ENCODE peak calls at places on chromosomes 6 and 20, in eight cellular contexts. B, V, C, J, P, H, Z and Q are unnamed samples. For H3K27me3, the result is how much of the 10 kb centered on the place peaks cover.

GRCh38 chr6:71248306-71248705 is 40.3 kb upstream of the OGFRL1 start:
- DNase-seq in H (no peak), B (peak), P (no peak), J (no peak), Z (no peak), C (peak), V (no peak), Q (no peak)

GRCh38 chr20:43515628-43516027 is 8.1 kb downstream of the L3MBTL1 start:
- DNase-seq in V (no peak), H (no peak), J (no peak), B (no peak), Z (no peak), C (no peak), P (no peak), Q (no peak)

GRCh38 chr6:112037783-112038216 is 16.1 kb upstream of the CCN6 start:
- DNase-seq in Z (peak), B (peak), H (no peak), C (peak), P (no peak), J (peak), V (peak), Q (peak)

GRCh38 chr6:139165324-139165723 is 30.4 kb downstream of the HECA start:
- DNase-seq in P (no peak), J (no peak), Z (no peak), B (no peak), C (no peak), V (no peak), H (no peak), Q (no peak)

GRCh38 chr6:13624871-13625288 is 9.7 kb downstream of the NOL7 start:
- DNase-seq in B (peak), H (peak), J (no peak), P (no peak), Z (no peak), V (no peak), C (peak), Q (no peak)

GRCh38 chr6:143333749-143334520 is 116.6 kb downstream of the ADAT2 start:
- DNase-seq in B (no peak), J (no peak), P (no peak), C (peak), V (no peak), H (no peak), Z (no peak), Q (no peak)

GRCh38 chr6:148451690-148452089 is 109.1 kb downstream of the SASH1 start:
- DNase-seq in P (no peak), B (no peak), V (no peak), H (peak), J (no peak), C (no peak), Z (no peak), Q (no peak)

GRCh38 chr6:157648561-157648960 is 174.5 kb upstream of the SNX9 start:
- DNase-seq in Z (no peak), J (no peak), P (peak), V (no peak), B (peak), H (no peak), C (peak), Q (no peak)

GRCh38 chr6:42017021-42017643 is 33.2 kb upstream of the TAF8 start:
- DNase-seq in B (peak), C (peak), Z (no peak), V (no peak), P (no peak), J (no peak), H (no peak), Q (no peak)

GRCh38 chr6:67888886-67889681 is 746.0 kb upstream of the ADGRB3 start:
- DNase-seq in C (no peak), Z (no peak), B (no peak), J (no peak), V (no peak), P (no peak), H (no peak), Q (no peak)

GRCh38 chr6:105759946-105760345 is 326.2 kb upstream of the PRDM1 start:
- DNase-seq in B (peak), Z (no peak), H (no peak), V (no peak), J (no peak), P (no peak), C (peak), Q (peak)

DNA sequence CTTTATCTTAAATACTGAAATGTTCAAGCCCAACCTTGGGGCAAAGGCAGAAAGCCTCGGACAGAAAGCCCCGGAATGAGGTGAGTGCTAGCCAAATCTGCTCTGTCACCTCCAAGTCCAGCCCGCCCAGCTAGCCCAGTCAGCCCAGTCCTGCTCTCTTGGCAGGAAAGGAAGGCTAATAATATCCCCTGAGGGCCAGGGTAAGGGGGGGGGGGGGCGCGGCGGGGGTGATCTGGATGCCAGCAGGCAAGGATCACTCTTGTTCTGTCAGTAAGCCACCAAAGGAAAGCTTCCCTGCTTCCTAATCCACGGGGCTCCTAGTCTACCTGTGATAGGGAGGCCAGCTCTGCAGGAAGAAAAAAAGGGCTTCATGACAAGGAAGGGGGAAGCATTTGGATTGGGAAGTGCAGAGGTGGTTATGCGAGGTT is 1.1 kb downstream of the NDRG3 start:
- DNase-seq in J (peak), H (no peak), B (peak), Z (peak), V (peak), P (no peak), C (peak), Q (no peak)
- H3K4me3 ChIP-seq in J (peak), H (no peak), B (peak), Z (peak), V (peak), P (peak), C (peak), Q (no peak)

DNA sequence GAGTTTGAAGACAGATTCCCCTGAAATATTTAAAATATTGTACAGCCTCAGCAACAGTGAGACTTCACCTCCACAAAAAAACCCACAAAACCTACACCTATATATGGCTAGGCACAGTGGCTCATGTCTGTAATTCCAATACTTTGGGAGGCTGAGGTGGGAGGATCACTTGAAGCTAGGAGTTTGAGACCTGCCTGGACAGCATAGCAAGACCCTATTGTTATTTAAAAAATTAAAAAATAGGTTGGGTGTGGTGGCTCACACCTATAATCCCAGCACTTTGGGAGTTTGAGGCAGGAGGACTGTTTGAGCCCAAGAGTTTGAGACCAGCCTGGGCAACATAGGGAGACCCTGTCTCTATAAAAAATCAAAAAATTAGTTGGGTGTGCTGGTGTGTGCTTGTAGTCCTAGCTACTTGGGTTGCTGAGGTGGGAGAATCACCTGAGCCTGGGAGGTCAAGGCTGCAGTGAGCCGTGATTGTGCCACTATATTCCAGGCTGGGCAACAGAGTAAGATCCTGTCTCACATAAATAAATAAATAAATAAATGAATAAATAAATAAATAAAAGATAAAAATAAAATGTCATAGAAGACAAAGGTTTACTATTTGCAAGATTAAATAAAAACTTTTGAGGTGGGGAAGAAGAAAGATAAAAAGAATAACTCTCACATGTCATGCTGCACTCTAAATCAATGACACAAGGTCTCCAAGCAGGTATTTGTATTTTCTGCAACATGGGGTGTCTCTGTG is 51.1 kb downstream of the RARS2 start:
- DNase-seq in V (no peak), J (no peak), C (no peak), B (no peak), P (no peak), H (no peak), Z (no peak), Q (no peak)
- H3K27ac ChIP-seq in V (no peak), J (no peak), C (no peak), B (no peak), P (no peak), H (no peak), Z (no peak), Q (no peak)

GRCh38 chr20:9507544-9508239 is 6.7 kb upstream of the LAMP5 start:
- DNase-seq in V (no peak), P (no peak), B (no peak), J (no peak), C (no peak), H (no peak), Z (no peak), Q (no peak)
- H3K27me3 ChIP-seq in V (under half), P (half or more), B (half or more), J (half or more), C (half or more), H (under half), Z (under half), Q (under half)

GRCh38 chr20:46035253-46035652 is 6.2 kb downstream of the SLC12A5 start:
- DNase-seq in V (no peak), B (no peak), C (no peak), Z (no peak), H (no peak), J (no peak), P (no peak), Q (no peak)

GRCh38 chr20:46036370-46036769 is 7.4 kb downstream of the SLC12A5 start:
- DNase-seq in P (no peak), C (no peak), H (no peak), Z (no peak), V (no peak), B (no peak), J (no peak), Q (no peak)

GRCh38 chr20:46035713-46036112 is 6.7 kb downstream of the SLC12A5 start:
- DNase-seq in Z (no peak), H (no peak), P (no peak), V (no peak), J (no peak), B (no peak), C (no peak), Q (no peak)

GRCh38 chr20:46034039-46034438 is 5.0 kb downstream of the SLC12A5 start:
- DNase-seq in P (no peak), H (no peak), V (no peak), J (no peak), C (no peak), B (no peak), Z (no peak), Q (no peak)

DNA sequence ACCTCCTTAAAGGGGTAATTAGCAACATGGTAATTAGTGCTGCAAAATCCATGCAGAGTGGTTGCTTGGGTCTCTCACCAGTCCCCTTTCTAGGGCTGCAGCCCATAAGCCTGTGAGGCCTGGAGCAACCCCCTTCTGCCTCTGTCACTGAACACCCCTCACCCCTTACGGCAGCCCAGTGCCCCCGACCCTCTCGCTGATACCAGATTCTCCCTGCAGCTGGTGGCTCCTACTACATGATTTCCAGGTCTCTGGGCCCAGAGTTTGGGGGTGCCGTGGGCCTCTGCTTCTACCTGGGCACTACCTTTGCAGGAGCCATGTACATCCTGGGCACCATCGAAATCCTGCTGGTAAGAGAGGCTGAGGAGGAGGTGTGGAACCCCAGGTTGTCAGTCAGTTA is 8.0 kb downstream of the SLC12A5 start:
- DNase-seq in P (no peak), V (no peak), Z (no peak), C (no peak), J (no peak), H (no peak), B (no peak), Q (no peak)
- H3K4me3 ChIP-seq in P (no peak), V (no peak), Z (no peak), C (no peak), J (no peak), H (no peak), B (no peak), Q (no peak)

GRCh38 chr6:30202366-30202765 is 10.8 kb downstream of the TRIM26 start:
- DNase-seq in B (no peak), P (no peak), J (no peak), H (no peak), Z (no peak), C (no peak), V (no peak), Q (no peak)

GRCh38 chr6:30196376-30196775 is 16.8 kb downstream of the TRIM26 start:
- DNase-seq in P (no peak), H (no peak), B (no peak), Z (no peak), C (no peak), J (no peak), V (no peak), Q (no peak)

GRCh38 chr6:30198166-30199084 is 14.8 kb downstream of the TRIM26 start:
- DNase-seq in J (no peak), Z (no peak), P (no peak), C (no peak), B (no peak), H (no peak), V (no peak), Q (no peak)

GRCh38 chr6:30195951-30196350 is 17.3 kb downstream of the TRIM26 start:
- DNase-seq in V (no peak), C (no peak), H (no peak), Z (no peak), B (no peak), P (no peak), J (no peak), Q (no peak)

GRCh38 chr6:30200551-30201281 is 12.5 kb downstream of the TRIM26 start:
- DNase-seq in C (no peak), H (no peak), V (no peak), Z (no peak), B (no peak), J (no peak), P (no peak), Q (no peak)
- H3K27ac ChIP-seq in C (no peak), H (no peak), V (no peak), Z (no peak), B (no peak), J (no peak), P (no peak), Q (no peak)

DNA sequence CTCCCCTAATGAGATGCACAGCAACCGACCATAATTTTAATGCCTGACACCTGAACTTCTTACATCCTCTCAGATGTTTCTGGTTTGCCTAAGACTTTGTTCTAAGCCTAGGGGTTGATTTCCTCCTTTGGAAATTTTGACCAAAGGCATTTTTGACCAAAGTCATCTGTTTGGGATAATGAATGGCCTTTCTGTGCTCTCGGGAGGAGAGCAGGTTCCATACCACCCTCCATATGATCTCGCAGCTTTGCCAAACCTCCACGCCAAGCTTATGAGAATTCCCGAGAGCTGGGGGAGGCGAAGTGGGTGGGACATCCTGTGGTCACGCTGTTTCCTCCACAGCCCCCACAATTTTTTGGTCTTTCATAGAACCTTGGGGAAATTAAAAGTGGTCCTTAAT is 91.7 kb downstream of the SCML4 start:
- DNase-seq in B (no peak), V (no peak), J (no peak), P (no peak), C (no peak), H (no peak), Z (no peak), Q (no peak)
- H3K27me3 ChIP-seq in B (half or more), V (under half), J (under half), P (under half), C (half or more), H (under half), Z (under half), Q (under half)